ENCODE peak calls at places on chromosomes 4 and X, in eight cellular contexts. One of them, this sample, is unnamed.

GRCh38 chr4:146317783-146318182 is 103.4 kb downstream of the REELD1 start:
- DNase-seq in AG04450: no peak
- DNase-seq in BE2C: no peak
- DNase-seq in A673: no peak
- DNase-seq in nephron progenitor cell: no peak
- DNase-seq in WERI-Rb-1: no peak
- DNase-seq in cardiac muscle cell: no peak
- DNase-seq in fibroblast of lung: no peak
- DNase-seq in this sample: no peak

GRCh38 chr4:154551872-154552686 is 1.9 kb upstream of the PLRG1 start:
- DNase-seq in AG04450: peak
- DNase-seq in BE2C: peak
- DNase-seq in A673: peak
- DNase-seq in nephron progenitor cell: peak
- DNase-seq in WERI-Rb-1: peak
- DNase-seq in cardiac muscle cell: peak
- DNase-seq in fibroblast of lung: peak
- DNase-seq in this sample: peak

GRCh38 chrX:37330642-37331041 is 18.5 kb upstream of the PRRG1 start:
- DNase-seq in AG04450: no peak
- DNase-seq in BE2C: no peak
- DNase-seq in A673: no peak
- DNase-seq in nephron progenitor cell: no peak
- DNase-seq in WERI-Rb-1: no peak
- DNase-seq in cardiac muscle cell: no peak
- DNase-seq in fibroblast of lung: no peak
- DNase-seq in this sample: no peak

GRCh38 chrX:140916891-140917290 is 85.5 kb upstream of the SPANXB1 start:
- DNase-seq in AG04450: no peak
- DNase-seq in BE2C: no peak
- DNase-seq in A673: no peak
- DNase-seq in nephron progenitor cell: no peak
- DNase-seq in WERI-Rb-1: no peak
- DNase-seq in cardiac muscle cell: no peak
- DNase-seq in fibroblast of lung: no peak
- DNase-seq in this sample: no peak

GRCh38 chr4:41776466-41776865 is 27.9 kb upstream of the PHOX2B start:
- DNase-seq in AG04450: no peak
- DNase-seq in BE2C: no peak
- DNase-seq in A673: no peak
- DNase-seq in nephron progenitor cell: no peak
- DNase-seq in WERI-Rb-1: no peak
- DNase-seq in cardiac muscle cell: no peak
- DNase-seq in fibroblast of lung: no peak
- DNase-seq in this sample: no peak

GRCh38 chr4:7939377-7940108 is at the start of gene AFAP1:
- DNase-seq in AG04450: peak
- DNase-seq in BE2C: peak
- DNase-seq in A673: peak
- DNase-seq in nephron progenitor cell: peak
- DNase-seq in WERI-Rb-1: peak
- DNase-seq in cardiac muscle cell: peak
- DNase-seq in fibroblast of lung: peak
- DNase-seq in this sample: peak

GRCh38 chrX:130909469-130910136 is 6.6 kb upstream of the ENOX2 start:
- DNase-seq in AG04450: no peak
- DNase-seq in BE2C: no peak
- DNase-seq in A673: no peak
- DNase-seq in nephron progenitor cell: no peak
- DNase-seq in WERI-Rb-1: no peak
- DNase-seq in cardiac muscle cell: no peak
- DNase-seq in fibroblast of lung: no peak
- DNase-seq in this sample: no peak

GRCh38 chr4:83074086-83074704 is 39.2 kb downstream of the COPS4 start:
- DNase-seq in AG04450: peak
- DNase-seq in BE2C: peak
- DNase-seq in A673: peak
- DNase-seq in nephron progenitor cell: peak
- DNase-seq in WERI-Rb-1: peak
- DNase-seq in cardiac muscle cell: peak
- DNase-seq in fibroblast of lung: peak
- DNase-seq in this sample: no peak

GRCh38 chr4:3599951-3600350 is 67.7 kb upstream of the LRPAP1 start:
- DNase-seq in AG04450: no peak
- DNase-seq in BE2C: no peak
- DNase-seq in A673: no peak
- DNase-seq in nephron progenitor cell: no peak
- DNase-seq in WERI-Rb-1: no peak
- DNase-seq in cardiac muscle cell: no peak
- DNase-seq in fibroblast of lung: no peak
- DNase-seq in this sample: no peak

GRCh38 chr4:87804871-87805270 is 5.5 kb downstream of the IBSP start:
- DNase-seq in AG04450: no peak
- DNase-seq in BE2C: no peak
- DNase-seq in A673: no peak
- DNase-seq in nephron progenitor cell: no peak
- DNase-seq in WERI-Rb-1: no peak
- DNase-seq in cardiac muscle cell: no peak
- DNase-seq in fibroblast of lung: no peak
- DNase-seq in this sample: no peak

GRCh38 chrX:125544856-125545255 is 225.2 kb downstream of the TEX13C start:
- DNase-seq in AG04450: no peak
- DNase-seq in BE2C: no peak
- DNase-seq in A673: no peak
- DNase-seq in nephron progenitor cell: no peak
- DNase-seq in WERI-Rb-1: no peak
- DNase-seq in cardiac muscle cell: no peak
- DNase-seq in fibroblast of lung: no peak
- DNase-seq in this sample: no peak

GRCh38 chrX:83469551-83469950 is 38.5 kb upstream of the POU3F4 start:
- DNase-seq in AG04450: no peak
- DNase-seq in BE2C: no peak
- DNase-seq in A673: peak
- DNase-seq in nephron progenitor cell: peak
- DNase-seq in WERI-Rb-1: peak
- DNase-seq in cardiac muscle cell: peak
- DNase-seq in fibroblast of lung: no peak
- DNase-seq in this sample: no peak

GRCh38 chrX:115065304-115065703 is 47.9 kb upstream of the IL13RA2 start:
- DNase-seq in AG04450: no peak
- DNase-seq in BE2C: no peak
- DNase-seq in A673: no peak
- DNase-seq in nephron progenitor cell: no peak
- DNase-seq in WERI-Rb-1: no peak
- DNase-seq in cardiac muscle cell: no peak
- DNase-seq in fibroblast of lung: no peak
- DNase-seq in this sample: no peak

GRCh38 chrX:68584221-68584620 is 63.2 kb upstream of the STARD8 start:
- DNase-seq in AG04450: no peak
- DNase-seq in BE2C: no peak
- DNase-seq in A673: no peak
- DNase-seq in nephron progenitor cell: no peak
- DNase-seq in WERI-Rb-1: no peak
- DNase-seq in cardiac muscle cell: no peak
- DNase-seq in fibroblast of lung: no peak
- DNase-seq in this sample: no peak

GRCh38 chrX:134543201-134543797 is 83.3 kb downstream of the HPRT1 start:
- DNase-seq in AG04450: no peak
- DNase-seq in BE2C: no peak
- DNase-seq in A673: no peak
- DNase-seq in nephron progenitor cell: no peak
- DNase-seq in WERI-Rb-1: no peak
- DNase-seq in cardiac muscle cell: no peak
- DNase-seq in fibroblast of lung: peak
- DNase-seq in this sample: no peak

GRCh38 chr4:113153529-113154101 is 104.2 kb downstream of the ANK2 start:
- DNase-seq in AG04450: no peak
- DNase-seq in BE2C: no peak
- DNase-seq in A673: peak
- DNase-seq in nephron progenitor cell: no peak
- DNase-seq in WERI-Rb-1: no peak
- DNase-seq in cardiac muscle cell: no peak
- DNase-seq in fibroblast of lung: peak
- DNase-seq in this sample: no peak

GRCh38 chrX:118802857-118803256 is 20.8 kb upstream of the ZCCHC12 start:
- DNase-seq in AG04450: no peak
- DNase-seq in BE2C: no peak
- DNase-seq in A673: peak
- DNase-seq in nephron progenitor cell: no peak
- DNase-seq in WERI-Rb-1: no peak
- DNase-seq in cardiac muscle cell: no peak
- DNase-seq in fibroblast of lung: peak
- DNase-seq in this sample: no peak

GRCh38 chrX:54045563-54046228 is 1.4 kb upstream of the PHF8 start:
- DNase-seq in AG04450: no peak
- DNase-seq in BE2C: no peak
- DNase-seq in A673: no peak
- DNase-seq in nephron progenitor cell: no peak
- DNase-seq in WERI-Rb-1: no peak
- DNase-seq in cardiac muscle cell: no peak
- DNase-seq in fibroblast of lung: no peak
- DNase-seq in this sample: no peak

GRCh38 chr4:97662133-97662532 is 481.1 kb downstream of the STPG2 start:
- DNase-seq in AG04450: no peak
- DNase-seq in BE2C: no peak
- DNase-seq in A673: no peak
- DNase-seq in nephron progenitor cell: no peak
- DNase-seq in WERI-Rb-1: no peak
- DNase-seq in cardiac muscle cell: no peak
- DNase-seq in fibroblast of lung: no peak
- DNase-seq in this sample: no peak

GRCh38 chr4:142112451-142112850 is 476.1 kb downstream of the IL15 start:
- DNase-seq in AG04450: no peak
- DNase-seq in BE2C: no peak
- DNase-seq in A673: no peak
- DNase-seq in nephron progenitor cell: no peak
- DNase-seq in WERI-Rb-1: no peak
- DNase-seq in cardiac muscle cell: no peak
- DNase-seq in fibroblast of lung: peak
- DNase-seq in this sample: no peak

GRCh38 chr4:177879851-177880250 is 437.6 kb upstream of the AGA start:
- DNase-seq in AG04450: no peak
- DNase-seq in BE2C: peak
- DNase-seq in A673: peak
- DNase-seq in nephron progenitor cell: no peak
- DNase-seq in WERI-Rb-1: peak
- DNase-seq in cardiac muscle cell: no peak
- DNase-seq in fibroblast of lung: no peak
- DNase-seq in this sample: no peak

GRCh38 chr4:34953145-34953799 is 1291.0 kb downstream of the ARAP2 start:
- DNase-seq in AG04450: no peak
- DNase-seq in BE2C: peak
- DNase-seq in A673: peak
- DNase-seq in nephron progenitor cell: no peak
- DNase-seq in WERI-Rb-1: peak
- DNase-seq in cardiac muscle cell: no peak
- DNase-seq in fibroblast of lung: no peak
- DNase-seq in this sample: no peak

GRCh38 chrX:16930392-16930791 is 16.1 kb upstream of the REPS2 start:
- DNase-seq in AG04450: no peak
- DNase-seq in BE2C: no peak
- DNase-seq in A673: peak
- DNase-seq in nephron progenitor cell: no peak
- DNase-seq in WERI-Rb-1: no peak
- DNase-seq in cardiac muscle cell: no peak
- DNase-seq in fibroblast of lung: peak
- DNase-seq in this sample: no peak

GRCh38 chrX:14344172-14344940 is 185.0 kb upstream of the GLRA2 start:
- DNase-seq in AG04450: no peak
- DNase-seq in BE2C: no peak
- DNase-seq in A673: no peak
- DNase-seq in nephron progenitor cell: no peak
- DNase-seq in WERI-Rb-1: no peak
- DNase-seq in cardiac muscle cell: no peak
- DNase-seq in fibroblast of lung: no peak
- DNase-seq in this sample: no peak
- TF ChIP-seq CTCF in AG04450: no peak
- TF ChIP-seq CTCF in BE2C: peak
- TF ChIP-seq CTCF in A673: peak
- TF ChIP-seq CTCF in nephron progenitor cell: no peak
- TF ChIP-seq CTCF in WERI-Rb-1: peak
- TF ChIP-seq CTCF in cardiac muscle cell: no peak
- TF ChIP-seq CTCF in fibroblast of lung: peak
- TF ChIP-seq CTCF in this sample: no peak

GRCh38 chr4:150875367-150875766 is 139.7 kb downstream of the LRBA start:
- DNase-seq in AG04450: no peak
- DNase-seq in BE2C: no peak
- DNase-seq in A673: no peak
- DNase-seq in nephron progenitor cell: no peak
- DNase-seq in WERI-Rb-1: no peak
- DNase-seq in cardiac muscle cell: no peak
- DNase-seq in fibroblast of lung: no peak
- DNase-seq in this sample: no peak
- TF ChIP-seq CTCF in AG04450: no peak
- TF ChIP-seq CTCF in BE2C: peak
- TF ChIP-seq CTCF in A673: no peak
- TF ChIP-seq CTCF in nephron progenitor cell: no peak
- TF ChIP-seq CTCF in WERI-Rb-1: no peak
- TF ChIP-seq CTCF in cardiac muscle cell: no peak
- TF ChIP-seq CTCF in fibroblast of lung: peak
- TF ChIP-seq CTCF in this sample: no peak

DNA sequence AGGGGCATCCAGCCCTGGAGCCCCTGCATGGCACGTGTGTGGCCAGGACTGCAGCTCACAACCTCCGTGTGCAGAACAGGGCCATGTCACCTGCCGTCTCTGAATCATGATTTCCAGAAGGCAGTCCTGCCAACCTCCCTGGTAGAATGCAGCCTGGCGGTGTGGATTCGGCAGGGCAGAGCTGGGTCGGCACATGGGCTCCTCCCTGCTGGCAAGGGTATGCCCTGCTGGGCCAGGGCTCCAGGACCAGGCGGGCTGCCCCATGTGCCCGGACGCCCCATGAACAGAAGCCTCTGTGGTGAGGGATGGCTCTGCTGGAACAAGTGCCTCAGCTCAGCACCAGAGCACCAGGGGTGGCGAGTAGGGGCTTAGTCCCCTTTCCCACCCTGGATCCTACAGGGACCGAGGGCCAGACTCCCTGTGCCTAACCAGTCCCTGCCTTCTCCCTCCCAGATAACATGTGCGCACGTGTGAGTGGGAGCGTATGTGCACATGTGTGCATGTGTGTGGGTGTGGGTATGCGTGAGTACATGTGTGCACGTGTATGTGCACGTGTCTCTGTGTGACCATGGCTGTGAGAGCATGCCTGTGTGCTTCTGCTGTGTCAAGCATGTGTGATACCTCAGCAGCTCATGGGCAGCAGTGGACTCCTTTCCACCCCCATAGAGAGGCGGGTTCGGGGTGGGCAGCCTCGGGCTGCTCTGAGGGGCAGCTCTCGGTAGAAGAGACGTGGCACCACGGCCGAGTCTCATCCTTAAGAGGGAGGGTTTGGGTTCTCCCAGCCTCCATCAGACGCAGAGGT is 10.3 kb upstream of the MXD4 start:
- DNase-seq in AG04450: no peak
- DNase-seq in BE2C: no peak
- DNase-seq in A673: no peak
- DNase-seq in nephron progenitor cell: no peak
- DNase-seq in WERI-Rb-1: no peak
- DNase-seq in cardiac muscle cell: no peak
- DNase-seq in fibroblast of lung: no peak
- DNase-seq in this sample: no peak
- TF ChIP-seq CTCF in AG04450: no peak
- TF ChIP-seq CTCF in BE2C: no peak
- TF ChIP-seq CTCF in A673: no peak
- TF ChIP-seq CTCF in nephron progenitor cell: no peak
- TF ChIP-seq CTCF in WERI-Rb-1: no peak
- TF ChIP-seq CTCF in cardiac muscle cell: no peak
- TF ChIP-seq CTCF in fibroblast of lung: no peak
- TF ChIP-seq CTCF in this sample: no peak

GRCh38 chrX:72554448-72555140 is 18.0 kb downstream of the HDAC8 start:
- DNase-seq in AG04450: no peak
- DNase-seq in BE2C: peak
- DNase-seq in A673: peak
- DNase-seq in nephron progenitor cell: peak
- DNase-seq in WERI-Rb-1: peak
- DNase-seq in cardiac muscle cell: peak
- DNase-seq in fibroblast of lung: no peak
- DNase-seq in this sample: no peak
- TF ChIP-seq CTCF in AG04450: no peak
- TF ChIP-seq CTCF in BE2C: peak
- TF ChIP-seq CTCF in A673: no peak
- TF ChIP-seq CTCF in nephron progenitor cell: peak
- TF ChIP-seq CTCF in WERI-Rb-1: peak
- TF ChIP-seq CTCF in cardiac muscle cell: no peak
- TF ChIP-seq CTCF in fibroblast of lung: no peak
- TF ChIP-seq CTCF in this sample: no peak